ENCODE peak calls at places on chromosomes 6 and 20, in five cellular contexts. P is ovary, E is heart left ventricle, D is hepatocyte, Q is fibroblast of pulmonary artery. A is an unnamed sample.
A peak's percentile ranks its signal among the peaks of the same experiment; 100 is the strongest.

GRCh38 chr6:398558-399078 is 7.1 kb downstream of the IRF4 start:
- DNase-seq in P (no peak), E (no peak), D (no peak), Q (no peak), A (no peak)

GRCh38 chr20:4220352-4220751 is 205.0 kb upstream of the RNF24 start:
- DNase-seq in P (no peak), E (no peak), D (no peak), Q (no peak), A (no peak)

GRCh38 chr6:124535746-124536145 is 426.5 kb upstream of the RNF217 start:
- DNase-seq in P (no peak), E (no peak), D (no peak), Q (peak; percentile 42), A (peak; percentile 15)

GRCh38 chr6:168496139-168496840 is 55.3 kb downstream of the SMOC2 start:
- DNase-seq in P (no peak), E (no peak), D (no peak), Q (no peak), A (no peak)

GRCh38 chr20:1225729-1226313 is at the start of gene RAD21L1:
- DNase-seq in P (peak; percentile 78), E (peak; percentile 68), D (peak; percentile 92), Q (peak; percentile 85), A (peak; percentile 20)

GRCh38 chr20:63652192-63652980 is 838 bp downstream of the STMN3 start:
- DNase-seq in P (peak; percentile 77), E (no peak), D (peak; percentile 45), Q (peak; percentile 32), A (no peak)

GRCh38 chr20:45020236-45020886 is 54.0 kb downstream of the STK4 start:
- DNase-seq in P (no peak), E (no peak), D (peak; percentile 40), Q (no peak), A (no peak)

GRCh38 chr20:1818895-1819294 is 76.3 kb upstream of the SIRPA start:
- DNase-seq in P (no peak), E (no peak), D (no peak), Q (no peak), A (no peak)

GRCh38 chr6:134517145-134517658 is 199.3 kb upstream of the SGK1 start:
- DNase-seq in P (peak; percentile 81), E (peak; percentile 80), D (peak; percentile 64), Q (peak; percentile 96), A (peak; percentile 79)

GRCh38 chr6:26421259-26422144 is 18.8 kb upstream of the BTN3A3 start:
- DNase-seq in P (peak; percentile 67), E (peak; percentile 81), D (peak; percentile 92), Q (peak; percentile 93), A (peak; percentile 89)

GRCh38 chr20:16404171-16404570 is 169.1 kb downstream of the KIF16B start:
- DNase-seq in P (no peak), E (no peak), D (no peak), Q (no peak), A (no peak)

GRCh38 chr20:62050166-62051120 is 15.2 kb downstream of the TAF4 start:
- DNase-seq in P (peak; percentile 33), E (no peak), D (no peak), Q (no peak), A (no peak)

GRCh38 chr20:5282561-5282960 is 34.2 kb downstream of the PROKR2 start:
- DNase-seq in P (no peak), E (no peak), D (no peak), Q (no peak), A (no peak)

GRCh38 chr6:111921108-111921507 is 47.9 kb upstream of the FYN start:
- DNase-seq in P (no peak), E (no peak), D (no peak), Q (no peak), A (no peak)

GRCh38 chr20:50930139-50931047 is 844 bp downstream of the ADNP start:
- DNase-seq in P (peak; percentile 62), E (peak; percentile 22), D (peak; percentile 62), Q (no peak), A (no peak)

GRCh38 chr6:138975815-138976214 is 12.2 kb downstream of the REPS1 start:
- DNase-seq in P (no peak), E (no peak), D (no peak), Q (no peak), A (no peak)

GRCh38 chr6:3746696-3747095 is 4.8 kb downstream of the PXDC1 start:
- DNase-seq in P (no peak), E (no peak), D (no peak), Q (no peak), A (no peak)

GRCh38 chr20:23205656-23206055 is 119.5 kb upstream of the CD93 start:
- DNase-seq in P (no peak), E (peak; percentile 85), D (peak; percentile 84), Q (peak; percentile 74), A (peak; percentile 59)

GRCh38 chr20:33163856-33164762 is 3.9 kb upstream of the BPIFA2 start:
- DNase-seq in P (no peak), E (no peak), D (no peak), Q (no peak), A (no peak)
- H3K4me3 ChIP-seq in P (no peak overlapping the region), E (no peak overlapping the region), D (no peak overlapping the region), Q (no peak overlapping the region), A (no peak overlapping the region)

GRCh38 chr20:59925359-59925758 is 8.1 kb downstream of the SYCP2 start:
- DNase-seq in P (no peak), E (no peak), D (no peak), Q (no peak), A (no peak)
- TF ChIP-seq CTCF in P (no peak), E (no peak), D (no peak), Q (no peak), A (no peak)

GRCh38 chr6:149484733-149485700 is at the start of gene ZC3H12D:
- DNase-seq in P (no peak), E (peak; percentile 35), D (peak; percentile 79), Q (no peak), A (no peak)

GRCh38 chr6:149483849-149484635 is 772 bp downstream of the ZC3H12D start:
- DNase-seq in P (no peak), E (no peak), D (no peak), Q (no peak), A (no peak)

GRCh38 chr6:149482542-149483261 is 2.1 kb downstream of the ZC3H12D start:
- DNase-seq in P (no peak), E (no peak), D (no peak), Q (no peak), A (no peak)

GRCh38 chr6:149480502-149481280 is 4.1 kb downstream of the ZC3H12D start:
- DNase-seq in P (no peak), E (no peak), D (no peak), Q (no peak), A (no peak)

DNA sequence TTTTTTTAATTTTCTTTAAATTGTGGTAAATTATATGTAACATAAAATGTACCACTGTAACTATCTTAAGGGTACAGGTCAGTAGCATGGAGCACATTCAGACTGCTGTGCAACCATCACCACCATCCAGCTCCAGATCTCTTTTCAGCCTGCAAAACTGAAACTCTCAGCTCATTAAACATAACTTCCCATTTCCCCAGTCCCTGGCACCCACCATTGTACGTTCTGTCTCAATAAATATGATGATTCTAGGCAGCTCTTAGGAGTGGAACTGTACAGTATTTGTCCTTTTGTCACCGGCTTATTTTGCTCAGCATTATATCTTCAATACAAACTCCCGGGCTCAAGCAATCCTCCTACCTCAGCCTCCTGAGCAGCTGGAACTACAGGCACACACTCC is 1.5 kb downstream of the ZC3H12D start:
- DNase-seq in P (no peak), E (no peak), D (no peak), Q (no peak), A (no peak)
- H3K4me3 ChIP-seq in P (no peak overlapping the region), E (no peak overlapping the region), D (no peak overlapping the region), Q (no peak overlapping the region), A (no peak overlapping the region)

DNA sequence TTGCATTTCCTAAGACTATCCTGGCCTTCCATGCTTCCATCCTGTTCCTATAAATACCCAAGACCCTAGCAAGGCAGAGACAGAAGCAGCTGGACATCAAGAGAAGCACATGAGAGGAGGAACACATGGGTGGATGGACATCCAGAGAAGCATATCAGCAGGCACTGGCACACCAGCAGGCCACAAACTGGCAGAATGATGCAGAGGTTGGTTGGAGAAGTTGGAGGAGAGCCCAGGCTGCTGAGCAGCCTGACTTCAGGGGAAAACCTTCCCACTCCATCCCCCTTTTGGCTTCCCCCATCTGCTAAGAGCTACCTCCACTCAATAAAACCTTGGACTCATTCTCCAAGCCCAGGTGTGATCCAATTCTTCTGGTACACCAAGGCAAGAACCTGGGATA is 332.5 kb downstream of the FRK start:
- DNase-seq in P (no peak), E (no peak), D (no peak), Q (no peak), A (no peak)
- TF ChIP-seq CTCF in P (no peak), E (no peak), D (no peak), Q (no peak), A (no peak)

DNA sequence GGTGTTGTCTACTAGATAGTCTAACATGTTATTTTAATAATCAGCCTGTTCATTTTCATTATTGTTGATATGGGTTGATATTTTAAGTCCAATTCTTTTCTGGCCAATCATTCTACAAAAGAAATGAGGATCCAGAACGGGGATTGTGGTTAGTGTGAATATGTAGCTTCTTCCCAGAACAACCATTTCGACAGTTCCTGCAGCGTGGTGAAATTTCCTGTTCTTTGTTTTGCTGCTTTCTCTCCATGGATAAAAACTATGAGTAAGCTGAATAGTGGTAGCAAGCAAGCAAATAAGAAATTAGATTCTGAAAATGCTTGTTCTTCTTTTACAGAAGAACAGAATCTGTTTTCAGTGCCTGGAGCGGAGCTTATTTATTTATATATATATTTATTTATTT is 65.5 kb upstream of the F13A1 start:
- DNase-seq in P (no peak), E (peak; percentile 13), D (no peak), Q (no peak), A (peak; percentile 78)
- H3K4me3 ChIP-seq in P (no peak overlapping the region), E (no peak overlapping the region), D (no peak overlapping the region), Q (no peak overlapping the region), A (no peak overlapping the region)

GRCh38 chr6:31728767-31729514 is at the start of gene DDAH2:
- DNase-seq in P (peak; percentile 61), E (no peak), D (peak; percentile 31), Q (no peak), A (no peak)
- TF ChIP-seq CTCF in P (peak; percentile 83), E (no peak), D (peak; percentile 76), Q (peak; percentile 31), A (peak; percentile 57)

GRCh38 chr6:159761135-159761872 is 541 bp upstream of the ACAT2 start:
- DNase-seq in P (no peak), E (peak; percentile 12), D (peak; percentile 49), Q (peak; percentile 26), A (peak; percentile 17)
- H3K4me3 ChIP-seq in P (peak overlapping the region; percentile 86), E (peak overlapping the region; percentile 98), D (peak overlapping the region; percentile 68), Q (peak overlapping the region; percentile 77), A (peak overlapping the region; percentile 91)

DNA sequence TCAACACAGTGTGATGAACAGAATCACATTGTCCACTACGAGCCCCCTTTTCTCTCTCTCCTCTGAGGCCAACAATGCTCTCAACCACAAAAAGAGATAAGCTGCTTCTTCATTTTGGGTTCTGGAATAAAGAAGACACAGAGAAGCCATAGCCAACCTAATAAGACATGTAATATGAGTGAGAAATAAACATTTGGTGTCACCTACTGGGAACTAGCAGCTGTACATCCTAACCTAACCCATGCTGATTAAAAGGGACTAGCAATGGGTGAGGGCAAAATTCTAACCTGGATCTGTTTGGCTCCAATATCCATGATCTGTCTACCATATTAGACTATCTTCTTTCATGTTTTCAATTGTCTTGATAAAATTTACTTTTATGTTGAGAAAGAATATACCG is 369.1 kb upstream of the MARCKS start:
- DNase-seq in P (no peak), E (no peak), D (no peak), Q (peak; percentile 20), A (no peak)
- TF ChIP-seq CTCF in P (no peak), E (no peak), D (no peak), Q (no peak), A (no peak)